ENCODE peak calls at places on chromosome 13, in ten cellular contexts. R is lower lobe of right lung, N is WERI-Rb-1, I is PC-3, H is lower leg skin, S is RWPE2, G is psoas muscle, K is HFF-Myc, A is neuronal stem cell, V is epithelial cell of esophagus. W is an unnamed sample.

GRCh38 chr13:59673301-59673700 is 490.4 kb downstream of the DIAPH3 start:
- DNase-seq in I (no peak), V (no peak), S (no peak), A (no peak), K (no peak), G (no peak), R (no peak), H (no peak), N (no peak), W (no peak)

GRCh38 chr13:51793570-51794273 is 10.2 kb downstream of the DHRS12 start:
- DNase-seq in V (peak; percentile 90), A (no peak), G (no peak), N (no peak), K (peak; percentile 42), S (no peak), R (no peak), H (no peak), I (peak; percentile 80), W (peak; percentile 52)

GRCh38 chr13:32895296-32895695 is 120.9 kb upstream of the KL start:
- DNase-seq in V (no peak), A (no peak), S (no peak), H (no peak), I (no peak), K (no peak), G (no peak), N (no peak), R (no peak), W (no peak)

GRCh38 chr13:41658057-41658642 is 200.8 kb downstream of the RGCC start:
- DNase-seq in R (no peak), H (no peak), G (no peak), I (no peak), A (no peak), S (no peak), K (no peak), N (no peak), V (peak; percentile 39), W (no peak)

GRCh38 chr13:64591981-64592380 is 2638.2 kb downstream of the PCDH9 start:
- DNase-seq in K (no peak), G (no peak), N (no peak), S (no peak), A (no peak), I (peak; percentile 22), R (no peak), V (peak; percentile 55), H (no peak), W (no peak)

GRCh38 chr13:113547248-113547971 is 37.1 kb upstream of the TFDP1 start:
- DNase-seq in N (peak; percentile 5), K (no peak), H (no peak), A (no peak), I (no peak), V (no peak), S (peak; percentile 28), G (no peak), R (peak; percentile 28), W (peak; percentile 8)

GRCh38 chr13:75798353-75799245 is 162.5 kb downstream of the LMO7 start:
- DNase-seq in S (no peak), N (no peak), V (peak; percentile 71), A (no peak), K (peak; percentile 47), I (peak; percentile 85), H (no peak), R (no peak), G (no peak), W (no peak)

GRCh38 chr13:97267418-97268059 is 45.4 kb downstream of the MBNL2 start:
- DNase-seq in G (no peak), A (no peak), N (no peak), R (no peak), I (no peak), H (no peak), S (no peak), K (no peak), V (no peak), W (no peak)

GRCh38 chr13:34425307-34425949 is 516.6 kb upstream of the NBEA start:
- DNase-seq in R (no peak), H (no peak), V (no peak), A (no peak), G (no peak), K (no peak), S (no peak), I (no peak), N (no peak), W (no peak)

GRCh38 chr13:107458269-107458668 is 757.1 kb downstream of the LIG4 start:
- DNase-seq in K (no peak), V (no peak), R (no peak), G (no peak), S (no peak), H (no peak), I (no peak), A (no peak), N (no peak), W (no peak)

GRCh38 chr13:44231786-44232516 is 141.7 kb upstream of the SERP2 start:
- DNase-seq in A (peak; percentile 9), N (no peak), H (peak; percentile 82), I (peak; percentile 97), G (peak; percentile 76), V (peak; percentile 100), K (peak; percentile 51), S (peak; percentile 95), R (peak; percentile 87), W (peak; percentile 91)

GRCh38 chr13:99860736-99861135 is 110.8 kb downstream of the ZIC5 start:
- DNase-seq in H (no peak), S (no peak), K (no peak), N (no peak), A (peak; percentile 84), I (no peak), G (no peak), V (no peak), R (no peak), W (no peak)

GRCh38 chr13:113187263-113187669 is 21.2 kb downstream of the PCID2 start:
- DNase-seq in A (no peak), G (peak; percentile 94), K (peak; percentile 99), N (no peak), R (no peak), H (peak; percentile 91), V (peak; percentile 99), I (peak; percentile 98), S (peak; percentile 98), W (no peak)

GRCh38 chr13:72384879-72385278 is 342.6 kb downstream of the MZT1 start:
- DNase-seq in H (no peak), I (peak; percentile 46), N (no peak), A (no peak), R (no peak), S (no peak), V (peak; percentile 88), K (no peak), G (no peak), W (peak; percentile 15)

GRCh38 chr13:38979891-38980627 is 10.6 kb downstream of the STOML3 start:
- DNase-seq in V (no peak), S (no peak), R (no peak), K (no peak), N (no peak), I (no peak), G (peak; percentile 58), H (no peak), A (peak; percentile 83), W (peak; percentile 80)

GRCh38 chr13:20945952-20946383 is 43.4 kb upstream of the XPO4 start:
- DNase-seq in H (peak; percentile 40), K (no peak), R (peak; percentile 51), A (no peak), V (no peak), I (no peak), N (no peak), S (no peak), G (no peak), W (no peak)
- H3K4me3 ChIP-seq in H (no peak overlapping the region), K (no peak overlapping the region), R (peak overlapping the region; percentile 32), A (no peak overlapping the region), V (no peak overlapping the region), I (no peak overlapping the region), N (no peak overlapping the region), S (no peak overlapping the region), G (peak overlapping the region; percentile 51), W (no peak overlapping the region)

DNA sequence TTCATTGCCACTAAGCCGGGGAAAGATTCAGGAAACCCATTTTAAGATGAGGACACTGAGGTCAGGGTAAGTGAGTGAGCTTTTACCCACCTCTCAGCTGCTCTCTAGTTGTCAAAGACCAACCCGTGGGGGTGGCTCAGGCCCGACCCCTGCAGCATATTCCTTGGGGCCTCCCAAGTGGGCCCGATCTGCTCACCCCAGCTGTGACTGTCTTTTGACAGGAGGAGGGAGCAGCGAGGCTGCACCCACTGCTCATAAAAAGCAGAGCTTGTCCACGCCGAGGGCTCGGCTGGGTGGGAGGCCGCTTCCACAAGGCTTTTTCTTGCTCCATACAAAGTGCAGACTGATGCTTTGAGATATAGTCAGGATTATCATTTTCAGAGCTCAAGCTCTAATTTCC is 7.1 kb downstream of the GJB2 start:
- DNase-seq in A (no peak), G (no peak), K (no peak), H (no peak), S (no peak), N (no peak), I (no peak), R (no peak), V (no peak), W (no peak)
- H3K4me3 ChIP-seq in A (no peak overlapping the region), G (no peak overlapping the region), K (no peak overlapping the region), H (no peak overlapping the region), S (no peak overlapping the region), N (no peak overlapping the region), I (no peak overlapping the region), R (no peak overlapping the region), V (no peak overlapping the region), W (no peak overlapping the region)

GRCh38 chr13:79404985-79405384 is 1.1 kb downstream of the RBM26 start:
- DNase-seq in S (no peak), R (no peak), I (no peak), H (no peak), K (no peak), A (no peak), N (no peak), V (peak; percentile 48), G (no peak), W (no peak)
- H3K4me3 ChIP-seq in S (peak overlapping the region; percentile 59), R (peak overlapping the region; percentile 81), I (peak overlapping the region; percentile 73), H (peak overlapping the region; percentile 96), K (peak overlapping the region; percentile 82), A (peak overlapping the region; percentile 96), N (peak overlapping the region; percentile 91), V (peak overlapping the region; percentile 93), G (peak overlapping the region; percentile 72), W (peak overlapping the region; percentile 92)

GRCh38 chr13:110234532-110234931 is 72.4 kb downstream of the COL4A1 start:
- DNase-seq in S (no peak), H (no peak), K (no peak), V (no peak), R (no peak), A (no peak), I (no peak), G (no peak), N (no peak), W (no peak)

GRCh38 chr13:110232756-110233155 is 74.2 kb downstream of the COL4A1 start:
- DNase-seq in I (no peak), G (peak; percentile 58), R (no peak), S (no peak), H (no peak), A (no peak), N (no peak), K (peak; percentile 42), V (no peak), W (no peak)

GRCh38 chr13:110233682-110234280 is 73.2 kb downstream of the COL4A1 start:
- DNase-seq in G (peak; percentile 25), R (no peak), V (no peak), K (no peak), S (no peak), N (no peak), I (no peak), H (no peak), A (no peak), W (no peak)

GRCh38 chr13:110232146-110232545 is 74.8 kb downstream of the COL4A1 start:
- DNase-seq in A (no peak), G (no peak), R (no peak), V (no peak), S (no peak), K (no peak), N (no peak), H (no peak), I (no peak), W (no peak)

GRCh38 chr13:110233181-110233641 is 73.7 kb downstream of the COL4A1 start:
- DNase-seq in N (no peak), V (no peak), H (peak; percentile 65), R (no peak), I (peak; percentile 66), K (peak; percentile 88), G (peak; percentile 74), A (no peak), S (no peak), W (no peak)
- H3K4me3 ChIP-seq in N (no peak overlapping the region), V (no peak overlapping the region), H (no peak overlapping the region), R (peak overlapping the region; percentile 10), I (no peak overlapping the region), K (peak overlapping the region; percentile 31), G (peak overlapping the region; percentile 38), A (no peak overlapping the region), S (no peak overlapping the region), W (no peak overlapping the region)